ENCODE peak calls at places on chromosomes 1 and 21, in nine cellular contexts. A is HL-60, W is stomach, Q is suprapubic skin, D is HCT116, U is GM12891, L is K562, Z is sigmoid colon, T is GM23338. F is an unnamed sample.

GRCh38 chr1:189356206-189356605 is 1121.5 kb downstream of the BRINP3 start:
- DNase-seq in A (no peak), W (no peak), D (no peak), Z (no peak), T (no peak), Q (no peak), U (no peak), L (no peak), F (no peak)

GRCh38 chr1:61224609-61225008 is 142.2 kb downstream of the NFIA start:
- DNase-seq in Z (no peak), D (no peak), Q (no peak), W (no peak), L (no peak), U (no peak), A (no peak), T (no peak), F (no peak)

GRCh38 chr1:209547626-209548025 is 35.9 kb upstream of the CAMK1G start:
- DNase-seq in Q (no peak), D (no peak), A (no peak), T (no peak), L (no peak), U (no peak), W (no peak), Z (no peak), F (no peak)

GRCh38 chr1:106700151-106700550 is 356.3 kb upstream of the PRMT6 start:
- DNase-seq in W (no peak), L (no peak), Q (no peak), A (no peak), U (no peak), D (no peak), Z (no peak), T (no peak), F (no peak)

GRCh38 chr1:109274533-109275476 is 8.1 kb downstream of the PSRC1 start:
- DNase-seq in W (peak; percentile 74), U (no peak), Z (peak; percentile 87), A (no peak), L (peak; percentile 78), D (peak; percentile 21), Q (peak; percentile 72), T (no peak), F (no peak)

GRCh38 chr21:32463889-32464300 is 51.4 kb downstream of the EVA1C start:
- DNase-seq in D (peak; percentile 85), T (no peak), A (no peak), W (no peak), U (no peak), Z (no peak), Q (no peak), L (no peak), F (no peak)

GRCh38 chr1:156347337-156347736 is 9.0 kb downstream of the TSACC start:
- DNase-seq in Q (no peak), W (no peak), U (no peak), T (no peak), Z (no peak), D (no peak), A (no peak), L (no peak), F (no peak)

GRCh38 chr1:17207046-17207445 is 2.1 kb downstream of the PADI1 start:
- DNase-seq in Z (peak; percentile 76), Q (no peak), L (no peak), W (peak; percentile 42), U (no peak), T (no peak), D (no peak), A (peak; percentile 52), F (peak; percentile 63)

GRCh38 chr1:27634982-27635362 is at the start of gene FGR:
- DNase-seq in D (no peak), W (peak; percentile 44), U (no peak), T (peak; percentile 44), Q (no peak), L (no peak), A (no peak), Z (no peak), F (no peak)

GRCh38 chr1:246947255-246947654 is 15.5 kb upstream of the AHCTF1 start:
- DNase-seq in Z (peak; percentile 88), Q (peak; percentile 77), D (no peak), W (peak; percentile 26), T (no peak), L (no peak), A (no peak), U (no peak), F (no peak)

GRCh38 chr1:241323510-241323909 is 33.5 kb downstream of the RGS7 start:
- DNase-seq in U (no peak), W (peak; percentile 33), A (peak; percentile 8), T (peak; percentile 83), D (no peak), Z (no peak), Q (no peak), L (no peak), F (no peak)

GRCh38 chr1:30684259-30684658 is 39.1 kb downstream of the MATN1 start:
- DNase-seq in A (no peak), W (no peak), Z (peak; percentile 39), Q (no peak), L (no peak), T (no peak), U (no peak), D (no peak), F (no peak)

GRCh38 chr1:217780993-217781392 is 149.8 kb downstream of the SPATA17 start:
- DNase-seq in D (no peak), A (no peak), W (no peak), T (no peak), L (no peak), Q (no peak), Z (no peak), U (no peak), F (no peak)

GRCh38 chr1:220879509-220880366 is 495 bp downstream of the HLX start:
- DNase-seq in W (peak; percentile 47), Z (no peak), L (peak; percentile 67), A (no peak), U (peak; percentile 46), Q (no peak), T (peak; percentile 73), D (no peak), F (peak; percentile 49)

DNA sequence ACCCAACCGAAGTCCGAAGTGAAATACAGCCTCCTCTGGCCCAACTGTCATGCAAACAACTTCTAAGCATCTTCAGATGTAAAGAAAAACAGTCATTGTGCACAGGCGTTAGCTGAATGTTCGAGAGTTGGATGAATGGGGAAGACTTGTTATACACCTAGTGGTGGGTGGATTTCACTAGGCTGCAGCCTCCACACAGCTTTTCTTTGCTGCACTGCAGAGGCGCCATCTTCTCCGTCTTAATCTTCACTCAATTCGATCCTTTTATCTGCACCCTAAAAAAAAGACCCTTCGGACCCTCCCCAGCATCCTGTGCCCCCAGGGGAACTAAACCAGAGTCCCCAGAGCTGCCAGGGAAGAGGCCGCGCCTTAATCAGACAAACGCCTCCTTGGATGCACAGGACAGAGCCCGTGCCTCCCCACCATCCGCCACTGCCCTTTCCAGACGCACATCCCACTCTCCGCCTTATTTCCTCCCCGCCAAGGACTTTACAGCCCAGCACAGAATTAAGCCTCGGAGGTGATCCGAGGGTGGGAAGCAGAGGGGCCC is 1.4 kb downstream of the APP start:
- DNase-seq in D (peak; percentile 29), W (peak; percentile 51), L (no peak), U (no peak), A (no peak), T (peak; percentile 72), Z (peak; percentile 70), Q (peak; percentile 62), F (peak; percentile 30)
- TF ChIP-seq POLR2AphosphoS5 in D (no peak), W (peak; percentile 29), L (no peak), U (no peak), A (no peak), T (no peak), Z (no peak), Q (no peak), F (no peak)

GRCh38 chr1:113811353-113811887 is 856 bp downstream of the RSBN1 start:
- DNase-seq in Z (no peak), U (no peak), A (no peak), W (no peak), L (peak; percentile 51), D (no peak), Q (peak; percentile 65), T (peak; percentile 57), F (peak; percentile 9)

GRCh38 chr1:113809651-113810602 is 2.3 kb downstream of the RSBN1 start:
- DNase-seq in T (no peak), A (no peak), Q (no peak), U (no peak), D (no peak), L (no peak), Z (no peak), W (no peak), F (no peak)

GRCh38 chr1:113811888-113812660 is at the start of gene RSBN1:
- DNase-seq in T (peak; percentile 100), U (peak; percentile 84), A (peak; percentile 94), D (peak; percentile 98), Z (peak; percentile 100), Q (peak; percentile 99), L (peak; percentile 93), W (peak; percentile 99), F (peak; percentile 75)

GRCh38 chr1:113812661-113813135 is 422 bp upstream of the RSBN1 start:
- DNase-seq in W (no peak), D (no peak), A (no peak), T (peak; percentile 63), Z (no peak), Q (no peak), L (peak; percentile 44), U (no peak), F (no peak)

DNA sequence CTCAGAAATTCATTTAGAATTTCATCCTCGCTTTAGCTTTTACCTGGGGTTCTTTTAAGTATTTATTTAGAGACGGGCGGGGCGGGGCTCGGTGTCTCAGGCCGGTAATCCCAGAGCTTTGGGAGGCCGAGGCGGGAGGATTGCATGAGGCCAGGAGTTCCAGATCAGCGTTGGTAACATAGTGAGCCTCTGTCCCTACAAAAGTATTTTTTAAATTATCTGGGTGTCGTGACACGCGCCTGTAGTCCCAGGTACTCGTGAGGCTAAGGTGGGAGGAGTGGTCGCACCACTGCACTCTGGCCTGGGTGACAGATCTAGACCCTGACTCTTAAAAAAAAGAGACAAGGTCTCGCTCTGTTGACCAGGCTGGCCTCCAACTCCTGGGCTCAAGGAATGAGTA is 942 bp upstream of the RSBN1 start:
- DNase-seq in Z (no peak), W (no peak), Q (peak; percentile 60), A (no peak), D (no peak), L (no peak), T (no peak), U (no peak), F (no peak)
- TF ChIP-seq POLR2AphosphoS5 in Z (no peak), W (no peak), Q (no peak), A (no peak), D (no peak), L (no peak), T (no peak), U (no peak), F (no peak)

GRCh38 chr1:2255420-2256369 is 27.6 kb downstream of the SKI start:
- DNase-seq in L (peak; percentile 48), U (no peak), Z (no peak), W (no peak), Q (no peak), T (peak; percentile 61), D (peak; percentile 85), A (peak; percentile 91), F (no peak)
- TF ChIP-seq POLR2AphosphoS5 in L (no peak), U (no peak), Z (no peak), W (no peak), Q (no peak), T (no peak), D (no peak), A (peak; percentile 75), F (no peak)

GRCh38 chr21:21295303-21295702 is 297.1 kb downstream of the NCAM2 start:
- DNase-seq in Q (no peak), Z (no peak), A (no peak), U (no peak), L (peak; percentile 16), T (no peak), D (no peak), W (no peak), F (no peak)

GRCh38 chr21:21297211-21297610 is 299.0 kb downstream of the NCAM2 start:
- DNase-seq in T (no peak), W (no peak), D (no peak), Z (no peak), U (no peak), Q (no peak), L (no peak), A (no peak), F (no peak)

GRCh38 chr21:21301013-21301412 is 302.8 kb downstream of the NCAM2 start:
- DNase-seq in W (no peak), L (no peak), Z (no peak), Q (no peak), A (no peak), T (no peak), D (no peak), U (no peak), F (no peak)
- TF ChIP-seq POLR2AphosphoS5 in W (no peak), L (no peak), Z (no peak), Q (no peak), A (no peak), T (no peak), D (no peak), U (no peak), F (no peak)